ENCODE peak calls at places on chromosomes 12 and 14, in eight cellular contexts. K is fibroblast of lung; B is gastrocnemius medialis; I is tibial nerve; J is foreskin fibroblast; A is CD8-positive, alpha-beta T cell; Y is left lung; O is BE2C. W is an unnamed sample.
A peak's percentile ranks its signal among the peaks of the same experiment; 100 is the strongest.

GRCh38 chr12:65170245-65170881 is 980 bp downstream of the LEMD3 start:
- DNase-seq in K (peak; percentile 69), B (peak; percentile 22), I (no peak), J (peak; percentile 74), A (peak; percentile 59), Y (peak; percentile 93), O (peak; percentile 57), W (no peak)

GRCh38 chr14:51224551-51224950 is 15.5 kb upstream of the TMX1 start:
- DNase-seq in K (peak; percentile 60), B (no peak), I (no peak), J (peak; percentile 73), A (no peak), Y (no peak), O (no peak), W (no peak)

GRCh38 chr14:86654558-86655184 is 1124.7 kb downstream of the FLRT2 start:
- DNase-seq in K (peak; percentile 3), B (no peak), I (peak; percentile 33), J (peak; percentile 59), A (no peak), Y (no peak), O (peak; percentile 89), W (no peak)

GRCh38 chr12:54066408-54066807 is 12.8 kb downstream of the HOXC4 start:
- DNase-seq in K (no peak), B (no peak), I (no peak), J (no peak), A (no peak), Y (no peak), O (no peak), W (no peak)

GRCh38 chr12:52149182-52149641 is 42.6 kb downstream of the KRT80 start:
- DNase-seq in K (no peak), B (no peak), I (no peak), J (peak; percentile 34), A (no peak), Y (no peak), O (no peak), W (no peak)

GRCh38 chr14:75402867-75403413 is 24.9 kb upstream of the JDP2 start:
- DNase-seq in K (no peak), B (no peak), I (no peak), J (no peak), A (no peak), Y (no peak), O (no peak), W (no peak)

GRCh38 chr14:84250863-84251262 is 1279.1 kb upstream of the FLRT2 start:
- DNase-seq in K (no peak), B (no peak), I (no peak), J (no peak), A (no peak), Y (no peak), O (no peak), W (no peak)

GRCh38 chr14:20846560-20846959 is 43.9 kb upstream of the RNASE1 start:
- DNase-seq in K (no peak), B (no peak), I (no peak), J (no peak), A (no peak), Y (no peak), O (no peak), W (no peak)

GRCh38 chr12:121748571-121749265 is 36.2 kb downstream of the TMEM120B start:
- DNase-seq in K (peak; percentile 89), B (no peak), I (no peak), J (peak; percentile 95), A (no peak), Y (no peak), O (peak; percentile 45), W (peak; percentile 27)

GRCh38 chr14:24913746-24914145 is 136.2 kb downstream of the STXBP6 start:
- DNase-seq in K (no peak), B (no peak), I (no peak), J (no peak), A (no peak), Y (no peak), O (no peak), W (no peak)

GRCh38 chr12:133057446-133057845 is 20.1 kb downstream of the ZNF84 start:
- DNase-seq in K (no peak), B (no peak), I (no peak), J (no peak), A (no peak), Y (no peak), O (no peak), W (no peak)

GRCh38 chr12:133058203-133059125 is 21.2 kb downstream of the ZNF84 start:
- DNase-seq in K (no peak), B (no peak), I (no peak), J (no peak), A (no peak), Y (no peak), O (no peak), W (no peak)

GRCh38 chr12:133063556-133063955 is 17.2 kb upstream of the ZNF140 start:
- DNase-seq in K (no peak), B (no peak), I (no peak), J (no peak), A (no peak), Y (no peak), O (no peak), W (no peak)

DNA sequence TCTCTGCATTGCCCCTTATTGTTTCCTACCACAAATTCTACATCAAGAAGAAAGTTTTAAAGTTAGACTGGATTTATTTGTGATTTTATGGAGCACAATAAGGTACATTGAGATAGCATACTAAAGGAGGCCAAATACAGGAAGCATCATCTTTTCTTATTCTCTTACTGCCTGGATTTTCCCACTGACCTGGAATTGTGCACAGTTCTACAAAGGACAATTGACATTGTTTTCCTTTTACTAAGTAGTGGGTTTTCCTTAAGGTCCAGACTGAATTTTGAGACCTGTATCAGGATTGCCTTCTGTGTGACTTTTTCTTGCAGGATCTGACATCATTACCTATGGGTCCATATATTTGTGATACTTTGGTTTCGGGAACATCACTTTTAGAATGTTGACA is 18.8 kb upstream of the ZNF140 start:
- DNase-seq in K (no peak), B (no peak), I (no peak), J (no peak), A (no peak), Y (no peak), O (no peak), W (no peak)
- H3K4me3 ChIP-seq in K (no peak overlapping the region), B (no peak overlapping the region), I (no peak overlapping the region), J (no peak overlapping the region), A (no peak overlapping the region), Y (no peak overlapping the region), O (no peak overlapping the region), W (no peak overlapping the region)

GRCh38 chr12:85441025-85441424 is 161.0 kb downstream of the ALX1 start:
- DNase-seq in K (no peak), B (no peak), I (no peak), J (no peak), A (no peak), Y (no peak), O (no peak), W (no peak)

GRCh38 chr12:85445060-85445938 is 165.3 kb downstream of the ALX1 start:
- DNase-seq in K (no peak), B (no peak), I (no peak), J (no peak), A (no peak), Y (no peak), O (no peak), W (no peak)

GRCh38 chr12:85440273-85440672 is 160.3 kb downstream of the ALX1 start:
- DNase-seq in K (no peak), B (no peak), I (no peak), J (no peak), A (no peak), Y (no peak), O (no peak), W (no peak)

DNA sequence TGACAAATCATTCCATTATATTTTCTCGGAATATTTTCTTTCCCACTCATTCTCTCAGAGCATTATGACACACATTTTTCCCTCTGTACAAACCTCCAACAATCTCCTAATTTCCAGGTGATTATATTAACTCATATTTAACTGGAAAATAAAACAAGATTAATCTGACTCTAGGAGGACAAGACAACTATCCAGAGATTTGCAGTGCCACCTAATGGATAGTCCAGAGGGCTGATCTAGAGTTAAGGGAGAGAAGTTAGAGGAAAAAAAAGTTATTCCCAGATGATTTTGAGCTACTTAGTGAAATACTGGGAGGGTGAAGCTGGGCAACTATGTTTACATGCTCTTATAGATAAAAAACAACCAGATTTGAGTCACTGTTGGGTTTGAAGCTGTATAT is 161.7 kb downstream of the ALX1 start:
- DNase-seq in K (peak; percentile 6), B (no peak), I (no peak), J (peak; percentile 35), A (no peak), Y (no peak), O (no peak), W (no peak)
- TF ChIP-seq CTCF in K (peak; percentile 45), B (no peak), I (no peak), J (peak; percentile 42), A (no peak), Y (no peak), O (peak; percentile 31), W (no peak)

GRCh38 chr14:37172024-37172869 is at the start of gene SLC25A21:
- DNase-seq in K (peak; percentile 85), B (peak; percentile 34), I (peak; percentile 50), J (peak; percentile 92), A (no peak), Y (peak; percentile 87), O (no peak), W (peak; percentile 44)

GRCh38 chr14:37170237-37170636 is 2.2 kb downstream of the SLC25A21 start:
- DNase-seq in K (no peak), B (no peak), I (no peak), J (no peak), A (no peak), Y (no peak), O (no peak), W (no peak)

GRCh38 chr14:37171678-37172023 is 755 bp downstream of the SLC25A21 start:
- DNase-seq in K (no peak), B (no peak), I (no peak), J (no peak), A (no peak), Y (no peak), O (no peak), W (no peak)

GRCh38 chr14:37170993-37171392 is 1.4 kb downstream of the SLC25A21 start:
- DNase-seq in K (no peak), B (no peak), I (no peak), J (no peak), A (no peak), Y (no peak), O (no peak), W (no peak)

DNA sequence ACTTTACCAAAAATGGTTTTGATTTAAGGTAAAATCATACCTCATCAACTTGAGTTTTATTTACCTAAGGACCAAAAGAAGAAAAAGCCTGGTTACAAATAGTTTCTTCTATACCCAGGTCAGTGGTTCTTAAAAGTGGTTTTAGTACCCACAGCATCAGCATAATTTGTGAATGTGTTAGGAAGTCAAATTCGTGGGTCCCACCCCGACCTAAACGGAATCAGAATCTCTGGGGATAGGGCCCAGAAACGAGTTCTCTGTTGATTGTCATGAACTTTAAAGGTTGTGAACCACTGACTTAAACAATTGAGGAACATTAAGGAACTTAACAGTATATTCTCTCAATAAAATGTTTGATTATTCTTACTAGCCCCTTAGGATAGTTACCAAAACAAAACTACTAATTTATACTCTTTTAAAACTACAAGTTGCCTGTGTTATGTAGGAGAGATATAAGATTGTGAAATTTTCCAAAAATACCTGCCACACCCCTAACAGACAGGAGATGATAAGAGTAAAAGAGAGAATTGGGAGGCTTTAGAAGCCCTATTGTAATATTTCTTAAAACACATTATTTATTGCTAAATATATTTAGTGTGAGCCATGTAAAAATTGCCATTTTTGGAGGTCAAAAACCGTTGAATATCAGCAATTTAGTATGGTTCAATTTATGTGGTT is 669 bp upstream of the SLC25A21 start:
- DNase-seq in K (no peak), B (no peak), I (no peak), J (no peak), A (no peak), Y (no peak), O (no peak), W (no peak)
- H3K4me3 ChIP-seq in K (peak overlapping the region; percentile 75), B (peak overlapping the region; percentile 80), I (peak overlapping the region; percentile 74), J (peak overlapping the region; percentile 86), A (no peak overlapping the region), Y (peak overlapping the region; percentile 51), O (no peak overlapping the region), W (peak overlapping the region; percentile 77)

GRCh38 chr14:63091394-63091996 is 46.2 kb upstream of the KCNH5 start:
- DNase-seq in K (no peak), B (no peak), I (no peak), J (no peak), A (no peak), Y (no peak), O (no peak), W (no peak)
- TF ChIP-seq CTCF in K (no peak), B (no peak), I (no peak), J (no peak), A (no peak), Y (no peak), O (no peak), W (no peak)